ENCODE peak calls at places on chromosomes 4 and X, in nine cellular contexts. T is ovary; G is A549; C is uterus; B is CD8-positive, alpha-beta memory T cell; S is CD8-positive, alpha-beta T cell; F is effector memory CD4-positive, alpha-beta T cell; N is psoas muscle; L is Peyer's patch. O is an unnamed sample. For H3K4me1, the result is how much of the 10 kb centered on the place peaks cover.

GRCh38 chrX:153642313-153642654 is 4.7 kb upstream of the DUSP9 start:
- DNase-seq in T (no peak), G (no peak), C (no peak), B (no peak), S (no peak), F (no peak), N (no peak), L (no peak), O (no peak)

GRCh38 chr4:168859100-168859499 is 151.0 kb downstream of the CBR4 start:
- DNase-seq in T (no peak), G (no peak), C (no peak), B (no peak), S (no peak), F (no peak), N (no peak), L (no peak), O (no peak)

GRCh38 chr4:94690851-94691254 is 66.9 kb upstream of the BMPR1B start:
- DNase-seq in T (no peak), G (peak), C (no peak), B (no peak), S (no peak), F (no peak), N (no peak), L (no peak), O (no peak)

GRCh38 chrX:119790977-119791436 is 423 bp downstream of the RPL39 start:
- DNase-seq in T (no peak), G (no peak), C (peak), B (no peak), S (no peak), F (peak), N (no peak), L (peak), O (no peak)

GRCh38 chr4:145505945-145506344 is 24.3 kb downstream of the SMAD1 start:
- DNase-seq in T (no peak), G (no peak), C (no peak), B (no peak), S (no peak), F (no peak), N (no peak), L (no peak), O (no peak)

GRCh38 chr4:59973496-59973895 is 1226.6 kb upstream of the ADGRL3 start:
- DNase-seq in T (no peak), G (no peak), C (no peak), B (no peak), S (no peak), F (no peak), N (no peak), L (no peak), O (no peak)

GRCh38 chr4:117064297-117064696 is 21.1 kb downstream of the TRAM1L1 start:
- DNase-seq in T (no peak), G (no peak), C (no peak), B (no peak), S (no peak), F (no peak), N (no peak), L (no peak), O (no peak)

GRCh38 chr4:119025916-119026661 is 109.5 kb upstream of the MYOZ2 start:
- DNase-seq in T (no peak), G (peak), C (peak), B (no peak), S (no peak), F (no peak), N (no peak), L (peak), O (no peak)

GRCh38 chr4:92234393-92235176 is 69.2 kb upstream of the GRID2 start:
- DNase-seq in T (no peak), G (no peak), C (no peak), B (no peak), S (no peak), F (no peak), N (no peak), L (no peak), O (no peak)

GRCh38 chrX:31271615-31272471 is 200.0 kb upstream of the FTHL17 start:
- DNase-seq in T (no peak), G (no peak), C (no peak), B (no peak), S (no peak), F (no peak), N (no peak), L (no peak), O (no peak)

GRCh38 chr4:178937130-178937529 is 1494.9 kb upstream of the AGA start:
- DNase-seq in T (no peak), G (peak), C (no peak), B (no peak), S (no peak), F (no peak), N (no peak), L (no peak), O (no peak)

GRCh38 chr4:48375651-48376291 is 34.4 kb downstream of the SLAIN2 start:
- DNase-seq in T (no peak), G (no peak), C (no peak), B (no peak), S (no peak), F (no peak), N (no peak), L (peak), O (no peak)

GRCh38 chr4:100848865-100849264 is 331.0 kb upstream of the EMCN start:
- DNase-seq in T (no peak), G (no peak), C (no peak), B (no peak), S (no peak), F (no peak), N (no peak), L (no peak), O (no peak)

GRCh38 chr4:115418997-115419396 is 305.6 kb upstream of the NDST4 start:
- DNase-seq in T (no peak), G (no peak), C (no peak), B (no peak), S (no peak), F (no peak), N (no peak), L (no peak), O (no peak)

GRCh38 chrX:10111364-10112148 is 45.2 kb upstream of the CLCN4 start:
- DNase-seq in T (peak), G (no peak), C (no peak), B (peak), S (peak), F (peak), N (no peak), L (peak), O (peak)

GRCh38 chrX:41796050-41796449 is 72.1 kb downstream of the GPR82 start:
- DNase-seq in T (no peak), G (no peak), C (no peak), B (no peak), S (no peak), F (no peak), N (no peak), L (no peak), O (no peak)

GRCh38 chr4:87465739-87466366 is 43.5 kb downstream of the NUDT9 start:
- DNase-seq in T (no peak), G (peak), C (no peak), B (peak), S (no peak), F (no peak), N (no peak), L (no peak), O (no peak)

GRCh38 chr4:1683371-1683902 is 676 bp downstream of the FAM53A start:
- DNase-seq in T (no peak), G (no peak), C (peak), B (no peak), S (no peak), F (no peak), N (peak), L (peak), O (no peak)

GRCh38 chrX:96835660-96836289 is 47.9 kb upstream of the RPA4 start:
- DNase-seq in T (no peak), G (no peak), C (no peak), B (no peak), S (no peak), F (no peak), N (no peak), L (no peak), O (no peak)

GRCh38 chr4:184293552-184293951 is 75.9 kb upstream of the ENPP6 start:
- DNase-seq in T (no peak), G (no peak), C (no peak), B (no peak), S (no peak), F (no peak), N (no peak), L (no peak), O (no peak)

GRCh38 chr4:42048394-42048793 is 58.1 kb downstream of the SLC30A9 start:
- DNase-seq in T (no peak), G (peak), C (no peak), B (no peak), S (no peak), F (no peak), N (no peak), L (no peak), O (no peak)

GRCh38 chr4:6342530-6343293 is 73.1 kb downstream of the WFS1 start:
- DNase-seq in T (no peak), G (no peak), C (peak), B (no peak), S (no peak), F (no peak), N (no peak), L (no peak), O (peak)

GRCh38 chr4:172787117-172787516 is 381.5 kb upstream of the GALNT7 start:
- DNase-seq in T (no peak), G (no peak), C (no peak), B (no peak), S (no peak), F (no peak), N (no peak), L (no peak), O (no peak)

GRCh38 chr4:56671860-56672259 is 9.2 kb downstream of the HOPX start:
- DNase-seq in T (no peak), G (no peak), C (no peak), B (no peak), S (no peak), F (no peak), N (no peak), L (no peak), O (no peak)

GRCh38 chrX:126719208-126719607 is 100.3 kb upstream of the PRR32 start:
- DNase-seq in T (no peak), G (no peak), C (no peak), B (no peak), S (no peak), F (no peak), N (no peak), L (no peak), O (no peak)

GRCh38 chrX:68826113-68826980 is 2.5 kb upstream of the EFNB1 start:
- DNase-seq in T (no peak), G (no peak), C (no peak), B (no peak), S (no peak), F (no peak), N (no peak), L (no peak), O (no peak)

GRCh38 chr4:6346373-6347110 is 76.9 kb downstream of the WFS1 start:
- DNase-seq in T (no peak), G (no peak), C (no peak), B (no peak), S (no peak), F (no peak), N (peak), L (no peak), O (no peak)

GRCh38 chrX:130111220-130111934 is 1.1 kb upstream of the ELF4 start:
- DNase-seq in T (no peak), G (no peak), C (no peak), B (no peak), S (no peak), F (no peak), N (no peak), L (no peak), O (no peak)

GRCh38 chrX:50812995-50813842 is 775 bp downstream of the SHROOM4 start:
- DNase-seq in T (peak), G (peak), C (peak), B (no peak), S (no peak), F (no peak), N (peak), L (peak), O (peak)

GRCh38 chr4:73193155-73193554 is 65.4 kb downstream of the ANKRD17 start:
- DNase-seq in T (no peak), G (no peak), C (no peak), B (no peak), S (no peak), F (no peak), N (no peak), L (no peak), O (no peak)

GRCh38 chrX:74286950-74287349 is 17.0 kb upstream of the ZCCHC13 start:
- DNase-seq in T (no peak), G (no peak), C (no peak), B (no peak), S (no peak), F (no peak), N (no peak), L (no peak), O (no peak)

GRCh38 chr4:23648846-23649596 is 240.8 kb downstream of the PPARGC1A start:
- DNase-seq in T (no peak), G (no peak), C (no peak), B (no peak), S (no peak), F (no peak), N (no peak), L (no peak), O (no peak)

GRCh38 chr4:139921551-139922184 is 232.3 kb downstream of the MAML3 start:
- DNase-seq in T (no peak), G (no peak), C (no peak), B (no peak), S (no peak), F (no peak), N (no peak), L (no peak), O (no peak)

GRCh38 chrX:110836982-110837381 is 41.4 kb upstream of the CHRDL1 start:
- DNase-seq in T (no peak), G (no peak), C (no peak), B (no peak), S (no peak), F (no peak), N (no peak), L (no peak), O (no peak)

GRCh38 chr4:141013899-141014298 is 119.4 kb downstream of the RNF150 start:
- DNase-seq in T (no peak), G (no peak), C (no peak), B (no peak), S (no peak), F (no peak), N (no peak), L (no peak), O (no peak)

GRCh38 chr4:86640469-86640868 is 46.4 kb downstream of the PTPN13 start:
- DNase-seq in T (no peak), G (no peak), C (no peak), B (no peak), S (no peak), F (no peak), N (no peak), L (no peak), O (no peak)

GRCh38 chr4:797066-797465 is 28.9 kb downstream of the CPLX1 start:
- DNase-seq in T (no peak), G (no peak), C (no peak), B (no peak), S (no peak), F (no peak), N (no peak), L (no peak), O (no peak)

GRCh38 chr4:110621839-110622751 is 782 bp downstream of the PITX2 start:
- DNase-seq in T (no peak), G (no peak), C (no peak), B (no peak), S (no peak), F (no peak), N (no peak), L (no peak), O (no peak)

GRCh38 chrX:11190745-11191510 is 79.8 kb downstream of the HCCS start:
- DNase-seq in T (no peak), G (no peak), C (no peak), B (no peak), S (no peak), F (no peak), N (no peak), L (no peak), O (no peak)

GRCh38 chrX:11188664-11189063 is 77.5 kb downstream of the HCCS start:
- DNase-seq in T (no peak), G (no peak), C (no peak), B (no peak), S (no peak), F (no peak), N (no peak), L (no peak), O (no peak)

GRCh38 chrX:11187001-11187400 is 75.9 kb downstream of the HCCS start:
- DNase-seq in T (no peak), G (no peak), C (no peak), B (no peak), S (no peak), F (no peak), N (no peak), L (no peak), O (no peak)

GRCh38 chrX:11189097-11189496 is 78.0 kb downstream of the HCCS start:
- DNase-seq in T (no peak), G (no peak), C (no peak), B (no peak), S (no peak), F (no peak), N (no peak), L (no peak), O (no peak)

GRCh38 chrX:11185861-11186260 is 74.7 kb downstream of the HCCS start:
- DNase-seq in T (no peak), G (no peak), C (no peak), B (no peak), S (no peak), F (no peak), N (no peak), L (no peak), O (no peak)
- H3K4me1 ChIP-seq in T (under half), G (under half), C (under half), B (under half), S (under half), F (under half), N (under half), L (under half), O (under half)

DNA sequence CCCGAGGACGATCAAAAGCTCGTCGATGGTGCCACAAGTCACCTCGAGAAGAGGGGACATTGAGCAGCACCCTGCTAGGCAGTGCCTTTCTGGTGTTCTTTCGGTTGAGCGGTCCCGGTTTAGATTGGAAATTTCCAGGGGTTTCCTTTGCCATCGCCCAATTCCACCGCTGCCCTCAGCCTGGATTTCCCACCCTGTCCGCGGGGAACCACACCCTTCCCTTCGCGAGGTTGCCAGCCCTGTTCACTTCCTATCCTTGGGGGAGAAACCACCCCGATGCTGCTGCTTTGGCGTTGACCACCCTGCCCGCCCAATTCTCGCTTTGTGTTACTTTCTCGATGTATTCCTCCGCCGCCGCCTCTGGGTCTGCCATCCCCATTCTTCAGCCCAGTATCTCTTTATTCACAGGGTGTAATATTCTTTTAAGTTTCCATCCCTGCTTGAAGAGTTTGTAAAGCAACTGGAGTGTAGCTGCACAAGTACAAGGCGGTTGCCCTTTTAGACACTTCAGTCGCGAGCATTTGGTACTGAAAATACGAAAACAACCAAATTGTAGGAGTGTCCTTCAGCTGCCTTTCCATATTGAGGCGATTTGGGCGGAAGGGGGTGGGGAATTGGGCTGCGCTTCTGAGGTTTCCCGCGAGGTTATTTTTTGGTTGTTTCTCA is 1.1 kb downstream of the OGT start:
- DNase-seq in T (peak), G (peak), C (peak), B (peak), S (peak), F (peak), N (peak), L (peak), O (peak)
- H3K4me3 ChIP-seq in T (peak), G (peak), C (peak), B (peak), S (peak), F (peak), N (peak), L (peak), O (peak)

GRCh38 chrX:39063037-39063436 is 261.8 kb downstream of the MID1IP1 start:
- DNase-seq in T (no peak), G (no peak), C (no peak), B (no peak), S (no peak), F (no peak), N (peak), L (peak), O (no peak)
- H3K4me1 ChIP-seq in T (under half), G (under half), C (under half), B (under half), S (under half), F (under half), N (under half), L (under half), O (under half)

DNA sequence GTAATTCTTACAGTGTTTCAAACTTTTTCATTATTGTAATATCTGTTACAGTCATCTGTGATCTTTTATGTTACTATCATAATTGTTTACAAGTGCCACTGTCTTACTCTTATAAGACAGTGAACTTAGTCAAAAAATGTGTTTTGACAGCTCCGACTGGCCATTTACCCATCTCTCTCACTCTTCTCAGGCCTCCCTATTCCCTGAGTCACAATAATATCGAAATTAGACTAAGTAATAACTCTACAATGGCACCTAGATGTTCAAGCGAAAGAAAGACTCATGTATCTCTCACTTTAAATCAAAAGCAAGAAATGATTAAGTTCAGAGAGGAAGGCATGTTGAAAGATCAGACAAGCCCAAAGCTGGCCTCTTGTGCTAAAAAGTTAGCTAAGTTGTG is 184.2 kb downstream of the CDS1 start:
- DNase-seq in T (no peak), G (no peak), C (no peak), B (no peak), S (no peak), F (no peak), N (no peak), L (no peak), O (no peak)
- H3K4me3 ChIP-seq in T (no peak), G (no peak), C (no peak), B (no peak), S (no peak), F (no peak), N (no peak), L (no peak), O (no peak)

GRCh38 chrX:19740744-19741143 is 146.7 kb downstream of the SH3KBP1 start:
- DNase-seq in T (no peak), G (no peak), C (no peak), B (no peak), S (no peak), F (no peak), N (no peak), L (no peak), O (no peak)

GRCh38 chrX:19739683-19740082 is 147.7 kb downstream of the SH3KBP1 start:
- DNase-seq in T (peak), G (peak), C (peak), B (peak), S (peak), F (no peak), N (peak), L (peak), O (peak)

GRCh38 chrX:19731307-19731706 is 156.1 kb downstream of the SH3KBP1 start:
- DNase-seq in T (no peak), G (no peak), C (no peak), B (no peak), S (no peak), F (no peak), N (no peak), L (no peak), O (no peak)

GRCh38 chrX:19729761-19730160 is 157.6 kb downstream of the SH3KBP1 start:
- DNase-seq in T (no peak), G (no peak), C (no peak), B (no peak), S (no peak), F (no peak), N (no peak), L (no peak), O (no peak)

GRCh38 chrX:19735244-19735643 is 152.2 kb downstream of the SH3KBP1 start:
- DNase-seq in T (no peak), G (no peak), C (no peak), B (no peak), S (no peak), F (no peak), N (no peak), L (no peak), O (no peak)
- H3K4me1 ChIP-seq in T (under half), G (under half), C (under half), B (under half), S (under half), F (under half), N (under half), L (under half), O (under half)

GRCh38 chr4:154417358-154417673 is 74.3 kb downstream of the DCHS2 start:
- DNase-seq in T (no peak), G (no peak), C (no peak), B (no peak), S (no peak), F (no peak), N (no peak), L (no peak), O (no peak)
- H3K4me3 ChIP-seq in T (peak), G (peak), C (peak), B (no peak), S (no peak), F (no peak), N (peak), L (peak), O (peak)

GRCh38 chr4:165328708-165329107 is 1.2 kb downstream of the MSMO1 start:
- DNase-seq in T (no peak), G (no peak), C (no peak), B (no peak), S (no peak), F (no peak), N (no peak), L (peak), O (no peak)

GRCh38 chr4:165330666-165331065 is 3.2 kb downstream of the MSMO1 start:
- DNase-seq in T (no peak), G (no peak), C (no peak), B (no peak), S (no peak), F (no peak), N (no peak), L (no peak), O (no peak)

GRCh38 chr4:165331823-165332222 is 4.4 kb downstream of the MSMO1 start:
- DNase-seq in T (no peak), G (no peak), C (no peak), B (no peak), S (no peak), F (no peak), N (no peak), L (no peak), O (no peak)

GRCh38 chr4:165331316-165331715 is 3.8 kb downstream of the MSMO1 start:
- DNase-seq in T (no peak), G (no peak), C (no peak), B (no peak), S (no peak), F (no peak), N (no peak), L (no peak), O (no peak)

GRCh38 chr4:165330071-165330470 is 2.6 kb downstream of the MSMO1 start:
- DNase-seq in T (no peak), G (no peak), C (no peak), B (no peak), S (no peak), F (no peak), N (no peak), L (no peak), O (no peak)
- H3K4me1 ChIP-seq in T (under half), G (under half), C (under half), B (under half), S (under half), F (under half), N (under half), L (under half), O (under half)

O was measured in left ventricle myocardium inferior.